ENCODE peak calls at places on chromosomes 3 and 15, in six cellular contexts. K, A, W, P, U and M are unnamed samples. For H3K4me1, the result is how much of the 10 kb centered on the place peaks cover.

GRCh38 chr3:16482770-16483531 is 30.5 kb downstream of the RFTN1 start:
- DNase-seq in W (peak), P (peak), K (no peak), A (no peak), U (peak), M (no peak)

GRCh38 chr3:197615430-197615829 is 59.7 kb upstream of the BDH1 start:
- DNase-seq in W (no peak), K (no peak), A (no peak), U (no peak), P (no peak), M (no peak)

GRCh38 chr15:96119734-96120133 is 210.8 kb upstream of the NR2F2 start:
- DNase-seq in P (no peak), W (no peak), K (no peak), U (no peak), A (no peak), M (no peak)

GRCh38 chr15:82021021-82021420 is 24.8 kb downstream of the MEX3B start:
- DNase-seq in U (no peak), W (no peak), K (peak), P (no peak), A (no peak), M (no peak)

GRCh38 chr3:133827136-133827535 is 21.5 kb downstream of the SRPRB start:
- DNase-seq in U (no peak), P (no peak), A (no peak), K (no peak), W (no peak), M (no peak)

GRCh38 chr3:81406318-81406717 is 355.1 kb downstream of the GBE1 start:
- DNase-seq in A (no peak), U (no peak), W (no peak), P (no peak), K (no peak), M (no peak)

GRCh38 chr3:46464326-46465195 is at the start of gene LTF:
- DNase-seq in U (no peak), K (no peak), W (no peak), P (no peak), A (no peak), M (no peak)

GRCh38 chr15:94287794-94288246 is 56.5 kb downstream of the MCTP2 start:
- DNase-seq in W (no peak), A (no peak), P (no peak), U (no peak), K (no peak), M (no peak)

GRCh38 chr15:90512281-90512680 is 17.4 kb upstream of the CRTC3 start:
- DNase-seq in W (no peak), U (no peak), K (no peak), P (no peak), A (no peak), M (no peak)

GRCh38 chr3:26353052-26353451 is 269.5 kb upstream of the LRRC3B start:
- DNase-seq in P (no peak), K (no peak), U (no peak), A (no peak), W (no peak), M (no peak)

GRCh38 chr15:88002721-88003120 is 253.8 kb downstream of the NTRK3 start:
- DNase-seq in P (no peak), U (no peak), K (no peak), W (no peak), A (no peak), M (no peak)

GRCh38 chr3:190048831-190049541 is 71.7 kb downstream of the P3H2 start:
- DNase-seq in K (peak), U (peak), W (no peak), A (no peak), P (no peak), M (no peak)

GRCh38 chr15:33158359-33158758 is 36.2 kb downstream of the FMN1 start:
- DNase-seq in P (no peak), A (no peak), W (no peak), U (no peak), K (no peak), M (no peak)

GRCh38 chr3:24494616-24495333 is at the start of gene THRB:
- DNase-seq in A (peak), U (peak), P (peak), K (peak), W (peak), M (peak)

GRCh38 chr15:38707802-38708671 is 143.4 kb upstream of the RASGRP1 start:
- DNase-seq in W (no peak), P (peak), A (peak), K (peak), U (no peak), M (no peak)

GRCh38 chr3:39937874-39938273 is 128.5 kb downstream of the MYRIP start:
- DNase-seq in W (no peak), K (no peak), U (no peak), A (no peak), P (peak), M (no peak)

GRCh38 chr15:46644493-46645481 is 1010.0 kb downstream of the SQOR start:
- DNase-seq in W (no peak), A (no peak), P (no peak), K (no peak), U (no peak), M (no peak)

GRCh38 chr3:2810723-2811122 is 299.5 kb downstream of the IL5RA start:
- DNase-seq in W (no peak), K (peak), A (no peak), P (no peak), U (no peak), M (no peak)

GRCh38 chr3:120352017-120352416 is 2.9 kb upstream of the LRRC58 start:
- DNase-seq in K (no peak), U (no peak), A (no peak), P (no peak), W (no peak), M (no peak)

GRCh38 chr3:62529230-62529629 is 155.9 kb upstream of the FEZF2 start:
- DNase-seq in W (no peak), A (peak), K (peak), P (no peak), U (no peak), M (peak)

GRCh38 chr3:73449774-73450173 is 175.0 kb downstream of the PDZRN3 start:
- DNase-seq in P (no peak), A (no peak), U (no peak), K (no peak), W (no peak), M (no peak)

GRCh38 chr15:74390552-74391288 is 23.3 kb upstream of the CYP11A1 start:
- DNase-seq in K (no peak), W (no peak), A (no peak), U (no peak), P (no peak), M (no peak)

GRCh38 chr3:71311320-71312046 is 272.0 kb downstream of the FOXP1 start:
- DNase-seq in K (no peak), U (no peak), A (no peak), P (no peak), W (no peak), M (no peak)

GRCh38 chr15:28085489-28086174 is 13.5 kb downstream of the OCA2 start:
- DNase-seq in U (no peak), P (no peak), K (no peak), W (no peak), A (no peak), M (no peak)

GRCh38 chr15:64895285-64896065 is 16.2 kb upstream of the ANKDD1A start:
- DNase-seq in K (no peak), A (no peak), P (peak), W (peak), U (peak), M (peak)
- H3K4me1 ChIP-seq in K (under half), A (under half), P (under half), W (half or more), U (under half), M (half or more)

DNA sequence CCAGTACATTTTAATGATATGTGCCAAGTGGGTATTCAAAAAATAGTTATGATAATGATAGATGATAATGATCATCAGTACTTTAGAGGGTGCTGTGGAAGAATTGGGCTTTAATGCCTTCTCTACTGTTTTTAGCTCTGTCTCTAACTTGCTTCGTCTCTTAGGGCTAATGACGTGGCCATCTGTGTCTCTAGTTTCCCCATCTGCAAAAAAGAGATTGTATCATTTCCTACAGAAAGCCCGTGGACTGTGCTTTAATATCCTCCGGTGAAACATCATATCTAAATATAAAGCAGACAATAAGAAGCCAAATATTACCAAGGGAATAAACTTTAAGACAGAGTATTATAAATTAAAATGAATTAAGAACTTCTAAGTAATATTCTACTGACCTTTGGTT is 10.3 kb upstream of the FSIP1 start:
- DNase-seq in U (no peak), A (no peak), W (no peak), K (no peak), P (no peak), M (peak)
- H3K4me1 ChIP-seq in U (under half), A (under half), W (under half), K (under half), P (under half), M (under half)

DNA sequence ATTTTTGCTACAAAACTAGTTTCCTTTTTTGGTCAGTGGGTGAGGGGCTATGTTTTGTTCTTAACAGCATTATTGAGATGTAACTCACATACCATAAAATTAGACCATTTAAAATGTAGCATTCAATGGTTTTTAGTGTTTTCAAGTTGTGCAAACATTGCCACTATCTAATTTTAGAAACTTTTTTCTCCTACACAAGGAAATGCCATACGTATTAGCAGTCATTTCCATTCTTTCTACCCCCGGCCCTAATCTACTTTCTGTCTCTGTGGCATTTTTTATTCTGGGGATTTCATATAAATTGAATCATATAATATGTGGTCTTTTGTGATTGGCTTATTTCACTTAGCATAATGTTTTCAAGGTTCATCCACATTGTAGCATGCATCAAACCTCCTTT is 55.0 kb upstream of the TIPARP start:
- DNase-seq in K (peak), U (no peak), W (no peak), A (no peak), P (no peak), M (no peak)
- H3K4me1 ChIP-seq in K (under half), U (under half), W (under half), A (under half), P (under half), M (under half)

DNA sequence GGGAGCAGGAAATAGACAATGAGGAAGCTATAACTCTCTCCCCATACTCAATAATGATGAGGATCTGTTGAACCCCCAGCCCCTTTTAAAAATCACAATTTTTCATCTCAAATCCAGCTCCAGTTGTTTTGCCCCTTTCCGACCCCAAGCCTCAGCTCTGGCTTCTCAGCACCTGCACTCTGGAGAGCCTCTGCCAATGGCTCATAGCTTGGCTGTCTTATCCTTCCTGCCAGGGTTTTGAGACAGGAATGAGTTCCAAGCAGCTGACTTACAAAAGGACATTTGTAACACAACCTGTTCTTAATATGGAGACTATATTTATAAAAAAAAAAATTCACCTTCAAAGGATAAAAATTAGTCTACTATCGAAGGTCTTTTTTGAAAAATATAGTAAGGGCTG is 105.9 kb upstream of the NEDD4 start:
- DNase-seq in U (no peak), W (no peak), A (no peak), K (no peak), P (no peak), M (no peak)
- H3K4me1 ChIP-seq in U (under half), W (under half), A (under half), K (under half), P (under half), M (under half)

DNA sequence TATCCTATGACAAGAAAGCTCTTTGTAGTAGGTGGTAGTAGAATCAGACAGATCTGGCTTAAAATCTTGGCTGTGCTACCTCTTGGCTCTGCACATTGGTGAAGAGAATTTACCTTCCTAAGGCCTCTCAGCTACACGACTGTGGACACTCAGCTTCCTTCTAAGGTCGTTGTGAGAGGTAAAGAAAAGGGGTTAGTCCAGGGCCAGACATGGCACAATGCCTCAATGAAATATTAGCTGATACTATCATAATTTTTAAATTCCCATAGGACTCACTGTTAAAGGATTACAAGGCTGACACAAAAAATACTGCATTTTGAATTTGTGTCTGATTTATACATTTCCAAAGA is 80.4 kb downstream of the IGF1R start:
- DNase-seq in A (no peak), K (no peak), W (no peak), P (no peak), U (no peak), M (no peak)
- H3K4me1 ChIP-seq in A (under half), K (under half), W (under half), P (half or more), U (under half), M (half or more)

GRCh38 chr3:31836397-31837075 is 144.5 kb downstream of the OSBPL10 start:
- DNase-seq in A (no peak), W (no peak), U (no peak), K (no peak), P (no peak), M (no peak)

GRCh38 chr3:31829826-31830426 is 151.1 kb downstream of the OSBPL10 start:
- DNase-seq in P (no peak), A (no peak), W (no peak), K (no peak), U (no peak), M (no peak)

GRCh38 chr3:31831526-31832034 is 149.5 kb downstream of the OSBPL10 start:
- DNase-seq in P (no peak), K (no peak), U (no peak), W (no peak), A (no peak), M (no peak)

GRCh38 chr3:31832576-31832975 is 148.5 kb downstream of the OSBPL10 start:
- DNase-seq in P (no peak), U (no peak), A (no peak), W (no peak), K (no peak), M (no peak)

GRCh38 chr3:31833391-31834165 is 147.5 kb downstream of the OSBPL10 start:
- DNase-seq in A (no peak), W (no peak), K (no peak), U (no peak), P (no peak), M (no peak)
- H3K4me1 ChIP-seq in A (under half), W (under half), K (under half), U (under half), P (under half), M (under half)

DNA sequence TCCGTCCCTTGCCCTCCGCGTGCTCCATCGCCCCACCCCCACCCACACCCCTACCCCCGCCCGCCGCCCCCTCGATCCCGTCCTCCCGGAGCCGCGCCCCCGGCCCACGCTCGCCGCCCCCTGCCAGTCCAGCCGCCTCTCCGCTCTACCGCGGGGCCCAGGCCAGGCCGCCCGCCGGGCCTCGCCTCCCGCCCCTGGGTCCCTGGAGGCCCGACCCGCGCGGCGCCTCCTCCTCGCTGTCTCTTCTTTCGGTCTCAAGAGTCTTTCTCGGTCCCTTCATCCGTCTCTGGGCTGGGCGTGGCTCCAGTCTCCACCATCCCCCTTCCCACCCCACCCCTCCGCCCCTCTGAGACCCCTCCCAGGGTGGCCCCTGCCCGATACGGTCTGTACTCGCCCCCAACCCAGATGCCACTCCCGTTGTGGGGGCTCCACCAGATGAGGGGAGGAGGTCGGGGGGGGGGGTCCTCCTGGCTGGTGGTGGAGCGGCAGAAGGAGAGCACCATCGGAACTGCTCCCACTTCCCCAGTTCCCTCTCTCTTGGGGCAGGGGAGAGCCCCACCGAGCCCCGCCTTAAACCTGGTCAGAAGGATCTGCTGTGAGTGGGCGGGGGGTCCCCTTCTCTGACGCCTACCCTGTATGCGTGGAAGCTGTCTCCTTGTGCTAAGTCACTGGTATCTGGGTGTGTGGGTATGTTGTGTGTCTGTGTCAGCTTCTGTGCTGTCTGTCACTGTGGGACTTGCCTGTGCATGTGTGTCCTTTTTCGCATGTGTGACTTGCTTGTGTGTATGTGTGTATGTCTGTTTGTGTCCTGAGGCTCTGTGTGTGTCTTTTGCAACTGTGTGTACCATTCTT is 1.0 kb downstream of the PRKCD start:
- DNase-seq in K (peak), P (peak), A (no peak), U (no peak), W (peak), M (peak)
- H3K4me1 ChIP-seq in K (under half), P (half or more), A (under half), U (under half), W (half or more), M (under half)

DNA sequence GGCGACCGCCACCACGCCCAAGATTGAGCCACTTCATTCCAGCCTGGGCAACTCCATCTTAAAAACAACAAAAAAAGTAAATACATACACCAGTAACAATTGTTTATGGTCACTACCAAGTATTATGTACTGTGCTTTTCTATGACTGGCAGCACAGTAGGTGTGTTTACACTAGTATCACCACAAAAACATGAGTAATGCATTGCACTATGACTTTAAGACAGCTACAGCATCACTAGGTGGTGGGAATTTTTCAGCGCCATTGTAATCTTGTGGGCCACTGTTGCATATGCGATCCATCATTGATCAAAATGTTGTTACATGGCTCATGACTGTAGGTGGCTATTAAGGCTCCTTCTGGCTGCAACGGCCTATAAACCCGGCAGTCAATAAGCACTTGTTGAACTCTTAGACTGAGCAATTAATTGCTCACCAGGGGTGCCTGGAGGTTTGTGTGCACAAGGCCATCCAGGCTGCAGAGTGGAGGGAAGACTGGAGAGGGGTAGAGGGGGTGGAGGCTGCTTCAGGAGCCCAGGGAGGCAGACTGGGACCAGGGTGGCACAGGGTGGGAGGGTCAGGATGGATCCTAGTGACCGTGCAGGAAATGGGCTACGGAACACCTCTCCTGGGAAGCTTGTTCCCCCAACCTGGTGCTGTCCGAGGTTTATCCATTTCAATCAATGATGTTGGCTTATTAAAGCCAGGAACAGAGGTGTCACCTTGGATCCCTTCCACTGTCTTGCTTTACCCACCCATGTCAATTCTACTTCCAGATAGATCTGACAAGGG is 17.9 kb upstream of the COPG1 start:
- DNase-seq in P (no peak), U (no peak), K (peak), W (no peak), A (no peak), M (no peak)
- H3K4me1 ChIP-seq in P (under half), U (under half), K (under half), W (under half), A (under half), M (under half)